ENCODE peak calls at places on chromosomes 4 and X, in nine cellular contexts. F, L, I, R, W, V, C, E and M are unnamed samples.

GRCh38 chr4:51836531-51836930 is 6.4 kb upstream of the DCUN1D4 start:
- DNase-seq in F (no peak), L (peak), I (no peak), R (no peak), W (no peak), V (peak), C (peak), E (no peak), M (no peak)

GRCh38 chrX:105263171-105263570 is 42.7 kb upstream of the TEX13A start:
- DNase-seq in F (no peak), L (peak), I (no peak), R (peak), W (no peak), V (no peak), C (no peak), E (no peak), M (no peak)

GRCh38 chr4:187125062-187125461 is 401.4 kb upstream of the FAT1 start:
- DNase-seq in F (no peak), L (no peak), I (no peak), R (no peak), W (no peak), V (no peak), C (no peak), E (no peak), M (no peak)

GRCh38 chr4:128162434-128162833 is 101.3 kb downstream of the LARP1B start:
- DNase-seq in F (peak), L (peak), I (no peak), R (no peak), W (peak), V (no peak), C (no peak), E (peak), M (no peak)

GRCh38 chrX:101442095-101442494 is 34.1 kb downstream of the HNRNPH2 start:
- DNase-seq in F (no peak), L (no peak), I (no peak), R (no peak), W (no peak), V (no peak), C (no peak), E (no peak), M (no peak)

GRCh38 chr4:7348946-7349900 is 85.5 kb downstream of the PSAPL1 start:
- DNase-seq in F (no peak), L (no peak), I (no peak), R (no peak), W (no peak), V (no peak), C (no peak), E (no peak), M (no peak)

GRCh38 chr4:168623011-168623410 is 126.2 kb downstream of the PALLD start:
- DNase-seq in F (no peak), L (no peak), I (no peak), R (no peak), W (no peak), V (no peak), C (no peak), E (no peak), M (no peak)

GRCh38 chr4:40909363-40909876 is 159.7 kb downstream of the NSUN7 start:
- DNase-seq in F (no peak), L (peak), I (no peak), R (peak), W (peak), V (peak), C (no peak), E (peak), M (no peak)

GRCh38 chrX:48482526-48482925 is 6.5 kb downstream of the FTSJ1 start:
- DNase-seq in F (no peak), L (no peak), I (no peak), R (no peak), W (no peak), V (no peak), C (no peak), E (no peak), M (no peak)

GRCh38 chr4:138821321-138821720 is 194.3 kb upstream of the NOCT start:
- DNase-seq in F (no peak), L (no peak), I (no peak), R (no peak), W (no peak), V (no peak), C (no peak), E (no peak), M (no peak)

GRCh38 chr4:184746532-184746870 is 12.6 kb upstream of the CENPU start:
- DNase-seq in F (peak), L (peak), I (no peak), R (peak), W (peak), V (peak), C (no peak), E (no peak), M (no peak)

GRCh38 chrX:53128097-53128749 is 34.3 kb downstream of the KANTR start:
- DNase-seq in F (no peak), L (peak), I (no peak), R (no peak), W (peak), V (peak), C (no peak), E (no peak), M (no peak)

GRCh38 chr4:23889814-23890269 is at the start of gene PPARGC1A:
- DNase-seq in F (peak), L (peak), I (no peak), R (peak), W (peak), V (peak), C (no peak), E (no peak), M (peak)

GRCh38 chr4:83320548-83320947 is 14.1 kb downstream of the HPSE start:
- DNase-seq in F (no peak), L (peak), I (peak), R (peak), W (peak), V (peak), C (no peak), E (peak), M (no peak)

GRCh38 chr4:177717407-177717806 is 275.2 kb upstream of the AGA start:
- DNase-seq in F (no peak), L (no peak), I (no peak), R (no peak), W (peak), V (no peak), C (no peak), E (no peak), M (no peak)

GRCh38 chr4:132266374-132266773 is 882.7 kb upstream of the PCDH10 start:
- DNase-seq in F (no peak), L (no peak), I (peak), R (no peak), W (no peak), V (no peak), C (no peak), E (no peak), M (no peak)

GRCh38 chr4:185128272-185129119 is 14.6 kb upstream of the SLC25A4 start:
- DNase-seq in F (peak), L (peak), I (no peak), R (peak), W (no peak), V (peak), C (no peak), E (peak), M (no peak)

GRCh38 chrX:459611-460010 is 72.9 kb upstream of the PPP2R3B start:
- DNase-seq in F (peak), L (no peak), I (no peak), R (no peak), W (no peak), V (no peak), C (no peak), E (no peak), M (no peak)

GRCh38 chr4:6116696-6117285 is 83.6 kb downstream of the JAKMIP1 start:
- DNase-seq in F (no peak), L (no peak), I (no peak), R (no peak), W (no peak), V (no peak), C (no peak), E (no peak), M (no peak)

GRCh38 chr4:40626183-40626990 is 3.3 kb downstream of the RBM47 start:
- DNase-seq in F (peak), L (peak), I (no peak), R (no peak), W (peak), V (peak), C (no peak), E (no peak), M (no peak)

GRCh38 chr4:126718161-126718560 is 914.6 kb upstream of the INTU start:
- DNase-seq in F (no peak), L (peak), I (no peak), R (no peak), W (peak), V (no peak), C (no peak), E (no peak), M (no peak)

GRCh38 chrX:120452131-120452530 is 17.0 kb downstream of the LAMP2 start:
- DNase-seq in F (peak), L (peak), I (peak), R (no peak), W (peak), V (peak), C (peak), E (peak), M (no peak)

GRCh38 chr4:24753519-24753918 is 41.9 kb upstream of the SOD3 start:
- DNase-seq in F (no peak), L (peak), I (no peak), R (peak), W (peak), V (peak), C (no peak), E (no peak), M (peak)

GRCh38 chr4:16159321-16159720 is 67.0 kb downstream of the TAPT1 start:
- DNase-seq in F (no peak), L (no peak), I (no peak), R (no peak), W (no peak), V (no peak), C (no peak), E (no peak), M (no peak)

GRCh38 chr4:173167793-173168395 is 717 bp upstream of the GALNT7 start:
- DNase-seq in F (peak), L (peak), I (peak), R (no peak), W (peak), V (peak), C (peak), E (peak), M (no peak)

GRCh38 chrX:65697173-65697572 is 29.7 kb downstream of the MSN start:
- DNase-seq in F (no peak), L (peak), I (peak), R (no peak), W (peak), V (peak), C (no peak), E (no peak), M (no peak)

GRCh38 chr4:53943345-53944085 is 120.9 kb downstream of the CHIC2 start:
- DNase-seq in F (no peak), L (peak), I (no peak), R (peak), W (peak), V (peak), C (no peak), E (peak), M (no peak)

GRCh38 chr4:53354012-53354722 is 11.7 kb downstream of the SCFD2 start:
- DNase-seq in F (no peak), L (no peak), I (no peak), R (no peak), W (no peak), V (no peak), C (no peak), E (no peak), M (no peak)

GRCh38 chr4:102541708-102542107 is 40.5 kb downstream of the NFKB1 start:
- DNase-seq in F (peak), L (no peak), I (no peak), R (no peak), W (no peak), V (no peak), C (no peak), E (no peak), M (no peak)

GRCh38 chr4:40283968-40284367 is 51.2 kb upstream of the CHRNA9 start:
- DNase-seq in F (peak), L (peak), I (peak), R (peak), W (no peak), V (peak), C (peak), E (no peak), M (peak)

GRCh38 chr4:166980419-166980818 is 253.9 kb downstream of the SPOCK3 start:
- DNase-seq in F (no peak), L (no peak), I (no peak), R (no peak), W (no peak), V (no peak), C (no peak), E (no peak), M (no peak)

GRCh38 chr4:39326468-39326960 is 39.6 kb downstream of the RFC1 start:
- DNase-seq in F (no peak), L (no peak), I (no peak), R (no peak), W (no peak), V (no peak), C (no peak), E (no peak), M (no peak)

GRCh38 chr4:146110847-146111485 is 64.6 kb upstream of the LSM6 start:
- DNase-seq in F (no peak), L (no peak), I (no peak), R (no peak), W (no peak), V (no peak), C (no peak), E (no peak), M (no peak)

GRCh38 chrX:134375691-134376090 is 84.3 kb upstream of the HPRT1 start:
- DNase-seq in F (no peak), L (no peak), I (no peak), R (no peak), W (no peak), V (no peak), C (no peak), E (no peak), M (no peak)

GRCh38 chr4:101790521-101791188 is at the start of gene BANK1:
- DNase-seq in F (peak), L (peak), I (no peak), R (peak), W (peak), V (no peak), C (no peak), E (peak), M (no peak)

DNA sequence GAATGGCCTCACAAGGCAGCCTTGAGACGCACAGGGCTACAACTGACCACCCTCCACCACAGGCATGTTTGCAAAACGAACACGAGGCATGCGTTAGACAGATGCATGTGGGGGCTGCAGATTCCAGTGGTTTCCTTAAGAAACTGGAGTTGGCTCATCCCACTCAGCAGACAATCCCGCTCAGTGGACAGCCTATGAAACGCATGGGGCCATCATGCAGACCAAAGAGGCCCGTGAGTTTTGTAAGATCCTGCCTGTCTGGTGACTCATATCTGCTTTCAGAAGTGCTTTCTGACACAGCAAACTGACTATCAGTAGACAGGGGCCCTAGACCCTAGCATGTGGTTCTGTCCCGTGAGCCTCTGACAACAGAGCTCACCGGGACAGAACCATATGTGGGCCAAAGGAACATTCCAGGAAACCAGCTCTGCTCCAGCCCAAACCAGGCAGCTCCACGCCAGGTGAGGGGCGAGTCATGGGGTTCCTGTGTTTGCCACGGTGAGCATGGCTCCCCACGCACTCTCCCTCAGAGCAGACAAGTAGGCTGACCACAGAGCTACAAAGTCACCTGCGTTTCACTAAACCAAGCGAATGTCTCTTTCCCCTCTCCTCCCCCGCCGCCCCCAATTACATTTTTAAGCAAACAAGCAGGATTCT is 74.4 kb downstream of the MTMR1 start:
- DNase-seq in F (no peak), L (peak), I (no peak), R (peak), W (peak), V (peak), C (peak), E (no peak), M (peak)
- H3K4me2 ChIP-seq in F (no peak), L (no peak), I (no peak), R (no peak), W (peak), V (no peak), C (peak), E (no peak), M (no peak)

GRCh38 chrX:72052415-72053090 is 79.2 kb downstream of the RTL5 start:
- DNase-seq in F (peak), L (peak), I (no peak), R (no peak), W (peak), V (peak), C (no peak), E (peak), M (no peak)

GRCh38 chrX:72053508-72053907 is 78.2 kb downstream of the RTL5 start:
- DNase-seq in F (no peak), L (no peak), I (no peak), R (no peak), W (no peak), V (no peak), C (no peak), E (no peak), M (no peak)

GRCh38 chrX:72057331-72057730 is 74.4 kb downstream of the RTL5 start:
- DNase-seq in F (no peak), L (no peak), I (no peak), R (no peak), W (no peak), V (no peak), C (no peak), E (no peak), M (no peak)

GRCh38 chrX:72057844-72058243 is 73.9 kb downstream of the RTL5 start:
- DNase-seq in F (no peak), L (no peak), I (no peak), R (no peak), W (no peak), V (no peak), C (no peak), E (no peak), M (no peak)

GRCh38 chrX:72054776-72055495 is 76.8 kb downstream of the RTL5 start:
- DNase-seq in F (peak), L (no peak), I (no peak), R (no peak), W (no peak), V (no peak), C (no peak), E (no peak), M (no peak)
- H3K4me3 ChIP-seq in F (peak), L (no peak), I (no peak), R (no peak), W (no peak), V (no peak), C (no peak), E (no peak), M (no peak)

GRCh38 chrX:135536883-135537282 is 16.4 kb downstream of the INTS6L start:
- DNase-seq in F (no peak), L (no peak), I (no peak), R (no peak), W (no peak), V (no peak), C (no peak), E (no peak), M (no peak)
- H3K4me2 ChIP-seq in F (no peak), L (no peak), I (no peak), R (no peak), W (no peak), V (no peak), C (no peak), E (no peak), M (no peak)

DNA sequence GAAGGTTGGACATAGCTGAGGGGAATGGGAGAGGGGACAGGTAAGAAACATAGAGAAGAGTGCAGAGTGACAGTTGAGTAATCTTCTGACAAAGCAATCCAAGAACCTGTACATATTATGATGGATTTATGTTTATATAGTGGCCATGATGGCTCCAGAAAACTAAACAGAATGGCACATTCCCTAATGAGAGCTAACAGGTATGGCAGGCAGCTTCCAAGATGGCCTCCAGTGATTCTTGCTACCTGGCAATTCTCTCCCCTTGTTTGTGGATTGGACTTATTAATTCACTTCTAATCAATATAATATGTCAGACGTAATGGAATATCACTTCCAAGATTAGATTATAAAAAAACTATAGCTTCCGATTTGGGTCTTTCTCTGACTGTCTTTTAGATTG is 359.5 kb downstream of the DTHD1 start:
- DNase-seq in F (peak), L (no peak), I (no peak), R (no peak), W (no peak), V (no peak), C (no peak), E (no peak), M (no peak)
- H3K4me3 ChIP-seq in F (no peak), L (no peak), I (no peak), R (no peak), W (no peak), V (no peak), C (peak), E (no peak), M (no peak)

DNA sequence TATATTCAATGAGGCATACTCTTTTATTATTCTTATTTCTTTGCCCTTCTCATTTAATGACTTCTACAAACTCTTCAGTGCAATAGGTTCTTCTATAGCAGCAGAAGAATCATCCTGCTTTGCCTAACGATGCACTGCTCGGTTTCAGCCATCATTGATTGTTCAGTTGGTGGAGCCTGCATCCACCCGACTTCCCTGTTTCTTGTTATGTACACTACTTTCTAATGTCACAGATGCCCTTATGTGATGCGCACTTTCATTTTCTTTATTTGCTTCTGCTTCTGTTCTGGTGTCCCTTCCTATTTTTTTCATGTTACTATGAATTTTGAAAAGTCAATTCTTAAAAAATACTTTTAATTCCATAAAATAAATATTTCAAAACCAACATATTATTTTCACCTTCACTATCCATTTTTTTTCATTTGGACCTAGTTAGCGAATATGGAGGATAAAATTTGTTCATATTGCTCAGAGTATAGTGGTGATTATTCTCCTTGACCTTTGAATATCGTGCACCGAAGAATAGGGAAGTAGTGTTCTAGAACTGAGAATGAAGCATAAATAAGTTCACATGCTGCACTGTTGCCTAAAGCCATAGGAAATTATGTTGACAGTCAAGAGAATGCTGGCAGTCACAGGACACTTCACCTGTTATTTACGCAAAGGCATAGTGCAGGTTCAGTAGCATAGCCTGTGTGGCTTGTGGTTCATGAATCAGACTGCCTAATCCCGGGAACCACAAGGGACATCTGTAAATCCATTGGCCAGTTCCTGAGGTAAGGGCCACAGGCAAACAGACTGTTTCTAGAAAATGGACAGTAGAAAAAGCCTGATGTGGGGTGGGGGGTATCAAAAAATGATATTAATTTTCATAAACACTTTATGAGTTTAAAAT is 21.3 kb upstream of the SFRP2 start:
- DNase-seq in F (no peak), L (no peak), I (no peak), R (peak), W (no peak), V (no peak), C (no peak), E (no peak), M (no peak)
- H3K4me2 ChIP-seq in F (no peak), L (no peak), I (peak), R (no peak), W (no peak), V (no peak), C (no peak), E (no peak), M (no peak)

DNA sequence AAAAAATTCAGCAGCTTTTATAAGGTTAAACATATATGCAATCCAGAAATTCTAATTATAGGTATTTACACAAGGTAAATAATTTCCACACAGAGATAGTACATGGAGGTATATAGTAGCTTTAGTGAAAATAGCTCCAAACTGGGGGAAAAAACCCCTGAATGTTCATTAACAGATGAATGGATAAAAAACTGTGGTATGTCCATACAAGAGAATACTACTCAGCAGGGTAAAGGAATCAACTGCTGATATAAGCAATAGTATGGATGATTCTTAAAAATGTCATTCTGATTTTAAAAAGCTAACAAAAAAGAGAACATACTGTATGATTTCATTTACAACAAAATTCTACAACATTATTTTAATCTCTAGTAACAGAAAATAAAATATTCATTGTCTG is 37.2 kb upstream of the FRMD7 start:
- DNase-seq in F (no peak), L (no peak), I (no peak), R (no peak), W (no peak), V (no peak), C (no peak), E (no peak), M (no peak)
- H3K4me3 ChIP-seq in F (no peak), L (no peak), I (no peak), R (no peak), W (no peak), V (no peak), C (no peak), E (no peak), M (no peak)